ENCODE peak calls at places on chromosomes 7 and 10, in six cellular contexts. One of them, this sample, is unnamed.

GRCh38 chr10:127968659-127969058 is 61.8 kb downstream of the PTPRE start:
- DNase-seq in naive thymus-derived CD8-positive, alpha-beta T cell: no peak
- DNase-seq in cardiac fibroblast: peak
- DNase-seq in stromal cell of bone marrow: no peak
- DNase-seq in NCI-H446 treated with DMSO at 0.1 percent for 48 hours: no peak
- DNase-seq in germinal center: no peak
- DNase-seq in this sample: no peak

GRCh38 chr10:70494966-70495365 is 16.4 kb downstream of the PALD1 start:
- DNase-seq in naive thymus-derived CD8-positive, alpha-beta T cell: peak
- DNase-seq in stromal cell of bone marrow: no peak
- DNase-seq in germinal center: no peak
- DNase-seq in cardiac fibroblast: no peak
- DNase-seq in NCI-H446 treated with DMSO at 0.1 percent for 48 hours: no peak
- DNase-seq in this sample: no peak

GRCh38 chr7:1225462-1226154 is 7.1 kb upstream of the UNCX start:
- DNase-seq in cardiac fibroblast: peak
- DNase-seq in NCI-H446 treated with DMSO at 0.1 percent for 48 hours: no peak
- DNase-seq in naive thymus-derived CD8-positive, alpha-beta T cell: peak
- DNase-seq in stromal cell of bone marrow: no peak
- DNase-seq in germinal center: peak
- DNase-seq in this sample: no peak

GRCh38 chr7:146116452-146117219 is at the start of gene CNTNAP2:
- DNase-seq in naive thymus-derived CD8-positive, alpha-beta T cell: no peak
- DNase-seq in stromal cell of bone marrow: peak
- DNase-seq in germinal center: no peak
- DNase-seq in cardiac fibroblast: peak
- DNase-seq in NCI-H446 treated with DMSO at 0.1 percent for 48 hours: peak
- DNase-seq in this sample: no peak

GRCh38 chr10:24723386-24723787 is 300 bp downstream of the ARHGAP21 start:
- DNase-seq in naive thymus-derived CD8-positive, alpha-beta T cell: no peak
- DNase-seq in cardiac fibroblast: peak
- DNase-seq in germinal center: peak
- DNase-seq in NCI-H446 treated with DMSO at 0.1 percent for 48 hours: no peak
- DNase-seq in stromal cell of bone marrow: no peak
- DNase-seq in this sample: peak

GRCh38 chr7:151249732-151250072 is 1.2 kb upstream of the SMARCD3 start:
- DNase-seq in cardiac fibroblast: peak
- DNase-seq in stromal cell of bone marrow: no peak
- DNase-seq in NCI-H446 treated with DMSO at 0.1 percent for 48 hours: no peak
- DNase-seq in naive thymus-derived CD8-positive, alpha-beta T cell: no peak
- DNase-seq in germinal center: no peak
- DNase-seq in this sample: peak

GRCh38 chr10:5692476-5693358 is 8.1 kb downstream of the TASOR2 start:
- DNase-seq in stromal cell of bone marrow: no peak
- DNase-seq in NCI-H446 treated with DMSO at 0.1 percent for 48 hours: no peak
- DNase-seq in germinal center: peak
- DNase-seq in cardiac fibroblast: peak
- DNase-seq in naive thymus-derived CD8-positive, alpha-beta T cell: peak
- DNase-seq in this sample: no peak

GRCh38 chr10:104327745-104328635 is 10.3 kb downstream of the ITPRIP start:
- DNase-seq in NCI-H446 treated with DMSO at 0.1 percent for 48 hours: no peak
- DNase-seq in naive thymus-derived CD8-positive, alpha-beta T cell: no peak
- DNase-seq in cardiac fibroblast: peak
- DNase-seq in germinal center: no peak
- DNase-seq in stromal cell of bone marrow: peak
- DNase-seq in this sample: no peak

GRCh38 chr7:1811850-1812692 is 142.0 kb downstream of the ELFN1 start:
- DNase-seq in cardiac fibroblast: no peak
- DNase-seq in germinal center: peak
- DNase-seq in stromal cell of bone marrow: no peak
- DNase-seq in NCI-H446 treated with DMSO at 0.1 percent for 48 hours: peak
- DNase-seq in naive thymus-derived CD8-positive, alpha-beta T cell: peak
- DNase-seq in this sample: no peak

GRCh38 chr7:7516662-7517061 is 19.0 kb downstream of the COL28A1 start:
- DNase-seq in cardiac fibroblast: no peak
- DNase-seq in germinal center: no peak
- DNase-seq in stromal cell of bone marrow: no peak
- DNase-seq in NCI-H446 treated with DMSO at 0.1 percent for 48 hours: no peak
- DNase-seq in naive thymus-derived CD8-positive, alpha-beta T cell: no peak
- DNase-seq in this sample: no peak

GRCh38 chr10:122127943-122128342 is 139.0 kb downstream of the TACC2 start:
- DNase-seq in NCI-H446 treated with DMSO at 0.1 percent for 48 hours: no peak
- DNase-seq in germinal center: no peak
- DNase-seq in stromal cell of bone marrow: no peak
- DNase-seq in naive thymus-derived CD8-positive, alpha-beta T cell: no peak
- DNase-seq in cardiac fibroblast: no peak
- DNase-seq in this sample: no peak

GRCh38 chr10:78165617-78166016 is 132.0 kb downstream of the RPS24 start:
- DNase-seq in cardiac fibroblast: no peak
- DNase-seq in stromal cell of bone marrow: no peak
- DNase-seq in germinal center: no peak
- DNase-seq in naive thymus-derived CD8-positive, alpha-beta T cell: no peak
- DNase-seq in NCI-H446 treated with DMSO at 0.1 percent for 48 hours: peak
- DNase-seq in this sample: no peak

GRCh38 chr10:118501637-118502440 is 93.6 kb downstream of the PRLHR start:
- DNase-seq in NCI-H446 treated with DMSO at 0.1 percent for 48 hours: no peak
- DNase-seq in naive thymus-derived CD8-positive, alpha-beta T cell: no peak
- DNase-seq in cardiac fibroblast: peak
- DNase-seq in germinal center: no peak
- DNase-seq in stromal cell of bone marrow: peak
- DNase-seq in this sample: peak

GRCh38 chr10:124745678-124746077 is 1.5 kb upstream of the FAM53B start:
- DNase-seq in germinal center: peak
- DNase-seq in naive thymus-derived CD8-positive, alpha-beta T cell: peak
- DNase-seq in cardiac fibroblast: peak
- DNase-seq in stromal cell of bone marrow: no peak
- DNase-seq in NCI-H446 treated with DMSO at 0.1 percent for 48 hours: peak
- DNase-seq in this sample: no peak

GRCh38 chr7:94069154-94069739 is 65.1 kb upstream of the BET1 start:
- DNase-seq in germinal center: peak
- DNase-seq in cardiac fibroblast: no peak
- DNase-seq in NCI-H446 treated with DMSO at 0.1 percent for 48 hours: no peak
- DNase-seq in naive thymus-derived CD8-positive, alpha-beta T cell: no peak
- DNase-seq in stromal cell of bone marrow: no peak
- DNase-seq in this sample: no peak

GRCh38 chr10:31118561-31118960 is 86.9 kb upstream of the ZNF438 start:
- DNase-seq in stromal cell of bone marrow: no peak
- DNase-seq in cardiac fibroblast: no peak
- DNase-seq in naive thymus-derived CD8-positive, alpha-beta T cell: no peak
- DNase-seq in NCI-H446 treated with DMSO at 0.1 percent for 48 hours: no peak
- DNase-seq in germinal center: no peak
- DNase-seq in this sample: peak

GRCh38 chr7:142519077-142519789 is 230.0 kb upstream of the PRSS1 start:
- DNase-seq in stromal cell of bone marrow: no peak
- DNase-seq in NCI-H446 treated with DMSO at 0.1 percent for 48 hours: no peak
- DNase-seq in germinal center: no peak
- DNase-seq in cardiac fibroblast: peak
- DNase-seq in naive thymus-derived CD8-positive, alpha-beta T cell: no peak
- DNase-seq in this sample: no peak

GRCh38 chr7:28411876-28412662 is at the start of gene CREB5:
- DNase-seq in stromal cell of bone marrow: no peak
- DNase-seq in NCI-H446 treated with DMSO at 0.1 percent for 48 hours: no peak
- DNase-seq in cardiac fibroblast: no peak
- DNase-seq in naive thymus-derived CD8-positive, alpha-beta T cell: no peak
- DNase-seq in germinal center: no peak
- DNase-seq in this sample: no peak

GRCh38 chr10:24947304-24948097 is 4.9 kb downstream of the PRTFDC1 start:
- DNase-seq in cardiac fibroblast: peak
- DNase-seq in naive thymus-derived CD8-positive, alpha-beta T cell: no peak
- DNase-seq in germinal center: no peak
- DNase-seq in stromal cell of bone marrow: no peak
- DNase-seq in NCI-H446 treated with DMSO at 0.1 percent for 48 hours: no peak
- DNase-seq in this sample: no peak

GRCh38 chr10:1211844-1212570 is 155.8 kb downstream of the WDR37 start:
- DNase-seq in naive thymus-derived CD8-positive, alpha-beta T cell: no peak
- DNase-seq in stromal cell of bone marrow: no peak
- DNase-seq in germinal center: no peak
- DNase-seq in NCI-H446 treated with DMSO at 0.1 percent for 48 hours: no peak
- DNase-seq in cardiac fibroblast: no peak
- DNase-seq in this sample: no peak